ENCODE peak calls at places on chromosome 1, in seven cellular contexts. One of them, this sample, is unnamed.

GRCh38 chr1:202433155-202434043 is 84.9 kb downstream of the PPP1R12B start:
- DNase-seq in GM23248: no peak
- DNase-seq in upper lobe of right lung: no peak
- DNase-seq in fibroblast of lung: no peak
- DNase-seq in HL-60: no peak
- DNase-seq in suprapubic skin: no peak
- DNase-seq in testis: no peak
- DNase-seq in this sample: no peak

GRCh38 chr1:25476186-25477097 is 45.7 kb downstream of the MACO1 start:
- DNase-seq in GM23248: no peak
- DNase-seq in upper lobe of right lung: no peak
- DNase-seq in fibroblast of lung: no peak
- DNase-seq in HL-60: no peak
- DNase-seq in suprapubic skin: no peak
- DNase-seq in testis: no peak
- DNase-seq in this sample: no peak

GRCh38 chr1:47431534-47431933 is 6.3 kb upstream of the FOXD2 start:
- DNase-seq in GM23248: peak; percentile 80
- DNase-seq in upper lobe of right lung: no peak
- DNase-seq in fibroblast of lung: peak; percentile 56
- DNase-seq in HL-60: no peak
- DNase-seq in suprapubic skin: no peak
- DNase-seq in testis: no peak
- DNase-seq in this sample: no peak

GRCh38 chr1:161119379-161120061 is 1.6 kb downstream of the NIT1 start:
- DNase-seq in GM23248: peak; percentile 86
- DNase-seq in upper lobe of right lung: no peak
- DNase-seq in fibroblast of lung: peak; percentile 75
- DNase-seq in HL-60: peak; percentile 53
- DNase-seq in suprapubic skin: no peak
- DNase-seq in testis: no peak
- DNase-seq in this sample: peak; percentile 40

GRCh38 chr1:245060684-245061374 is 94.0 kb upstream of the KIF26B start:
- DNase-seq in GM23248: no peak
- DNase-seq in upper lobe of right lung: no peak
- DNase-seq in fibroblast of lung: peak; percentile 85
- DNase-seq in HL-60: no peak
- DNase-seq in suprapubic skin: no peak
- DNase-seq in testis: no peak
- DNase-seq in this sample: no peak

GRCh38 chr1:93531193-93531592 is 83.3 kb downstream of the FNBP1L start:
- DNase-seq in GM23248: no peak
- DNase-seq in upper lobe of right lung: no peak
- DNase-seq in fibroblast of lung: no peak
- DNase-seq in HL-60: no peak
- DNase-seq in suprapubic skin: no peak
- DNase-seq in testis: no peak
- DNase-seq in this sample: no peak

GRCh38 chr1:153922076-153922837 is 515 bp downstream of the GATAD2B start:
- DNase-seq in GM23248: peak; percentile 58
- DNase-seq in upper lobe of right lung: no peak
- DNase-seq in fibroblast of lung: no peak
- DNase-seq in HL-60: peak; percentile 67
- DNase-seq in suprapubic skin: peak; percentile 82
- DNase-seq in testis: peak; percentile 66
- DNase-seq in this sample: peak; percentile 41

GRCh38 chr1:9321480-9321849 is 28.8 kb downstream of the SPSB1 start:
- DNase-seq in GM23248: peak; percentile 93
- DNase-seq in upper lobe of right lung: no peak
- DNase-seq in fibroblast of lung: peak; percentile 83
- DNase-seq in HL-60: no peak
- DNase-seq in suprapubic skin: no peak
- DNase-seq in testis: peak; percentile 57
- DNase-seq in this sample: no peak

GRCh38 chr1:20357796-20358195 is 67.1 kb downstream of the VWA5B1 start:
- DNase-seq in GM23248: no peak
- DNase-seq in upper lobe of right lung: no peak
- DNase-seq in fibroblast of lung: no peak
- DNase-seq in HL-60: no peak
- DNase-seq in suprapubic skin: no peak
- DNase-seq in testis: no peak
- DNase-seq in this sample: no peak

GRCh38 chr1:89454845-89455521 is 69.6 kb upstream of the LRRC8B start:
- DNase-seq in GM23248: peak; percentile 69
- DNase-seq in upper lobe of right lung: no peak
- DNase-seq in fibroblast of lung: peak; percentile 63
- DNase-seq in HL-60: peak; percentile 61
- DNase-seq in suprapubic skin: no peak
- DNase-seq in testis: peak; percentile 54
- DNase-seq in this sample: peak; percentile 23

GRCh38 chr1:76957961-76958360 is 90.7 kb downstream of the ST6GALNAC5 start:
- DNase-seq in GM23248: no peak
- DNase-seq in upper lobe of right lung: no peak
- DNase-seq in fibroblast of lung: no peak
- DNase-seq in HL-60: no peak
- DNase-seq in suprapubic skin: no peak
- DNase-seq in testis: no peak
- DNase-seq in this sample: no peak

GRCh38 chr1:76958808-76959207 is 91.5 kb downstream of the ST6GALNAC5 start:
- DNase-seq in GM23248: no peak
- DNase-seq in upper lobe of right lung: no peak
- DNase-seq in fibroblast of lung: no peak
- DNase-seq in HL-60: no peak
- DNase-seq in suprapubic skin: no peak
- DNase-seq in testis: no peak
- DNase-seq in this sample: no peak

GRCh38 chr1:76955652-76956051 is 88.4 kb downstream of the ST6GALNAC5 start:
- DNase-seq in GM23248: peak; percentile 78
- DNase-seq in upper lobe of right lung: no peak
- DNase-seq in fibroblast of lung: peak; percentile 15
- DNase-seq in HL-60: no peak
- DNase-seq in suprapubic skin: no peak
- DNase-seq in testis: no peak
- DNase-seq in this sample: no peak

GRCh38 chr1:76961181-76961580 is 93.9 kb downstream of the ST6GALNAC5 start:
- DNase-seq in GM23248: peak; percentile 87
- DNase-seq in upper lobe of right lung: no peak
- DNase-seq in fibroblast of lung: no peak
- DNase-seq in HL-60: no peak
- DNase-seq in suprapubic skin: no peak
- DNase-seq in testis: no peak
- DNase-seq in this sample: no peak

GRCh38 chr1:76959581-76959980 is 92.3 kb downstream of the ST6GALNAC5 start:
- DNase-seq in GM23248: peak; percentile 53
- DNase-seq in upper lobe of right lung: no peak
- DNase-seq in fibroblast of lung: no peak
- DNase-seq in HL-60: no peak
- DNase-seq in suprapubic skin: no peak
- DNase-seq in testis: no peak
- DNase-seq in this sample: no peak
- H3K27me3 ChIP-seq in GM23248: no peaks in the 10 kb centered on the region
- H3K27me3 ChIP-seq in upper lobe of right lung: no peaks in the 10 kb centered on the region
- H3K27me3 ChIP-seq in fibroblast of lung: no peaks in the 10 kb centered on the region
- H3K27me3 ChIP-seq in HL-60: no peaks in the 10 kb centered on the region
- H3K27me3 ChIP-seq in suprapubic skin: no peaks in the 10 kb centered on the region
- H3K27me3 ChIP-seq in testis: no peaks in the 10 kb centered on the region
- H3K27me3 ChIP-seq in this sample: no peaks in the 10 kb centered on the region

GRCh38 chr1:40706626-40707025 is 15.1 kb downstream of the NFYC start:
- DNase-seq in GM23248: no peak
- DNase-seq in upper lobe of right lung: no peak
- DNase-seq in fibroblast of lung: no peak
- DNase-seq in HL-60: no peak
- DNase-seq in suprapubic skin: no peak
- DNase-seq in testis: no peak
- DNase-seq in this sample: no peak
- H3K4me3 ChIP-seq in GM23248: no peak overlapping the region
- H3K4me3 ChIP-seq in upper lobe of right lung: no peak overlapping the region
- H3K4me3 ChIP-seq in fibroblast of lung: no peak overlapping the region
- H3K4me3 ChIP-seq in HL-60: no peak overlapping the region
- H3K4me3 ChIP-seq in suprapubic skin: no peak overlapping the region
- H3K4me3 ChIP-seq in testis: no peak overlapping the region
- H3K4me3 ChIP-seq in this sample: no peak overlapping the region

DNA sequence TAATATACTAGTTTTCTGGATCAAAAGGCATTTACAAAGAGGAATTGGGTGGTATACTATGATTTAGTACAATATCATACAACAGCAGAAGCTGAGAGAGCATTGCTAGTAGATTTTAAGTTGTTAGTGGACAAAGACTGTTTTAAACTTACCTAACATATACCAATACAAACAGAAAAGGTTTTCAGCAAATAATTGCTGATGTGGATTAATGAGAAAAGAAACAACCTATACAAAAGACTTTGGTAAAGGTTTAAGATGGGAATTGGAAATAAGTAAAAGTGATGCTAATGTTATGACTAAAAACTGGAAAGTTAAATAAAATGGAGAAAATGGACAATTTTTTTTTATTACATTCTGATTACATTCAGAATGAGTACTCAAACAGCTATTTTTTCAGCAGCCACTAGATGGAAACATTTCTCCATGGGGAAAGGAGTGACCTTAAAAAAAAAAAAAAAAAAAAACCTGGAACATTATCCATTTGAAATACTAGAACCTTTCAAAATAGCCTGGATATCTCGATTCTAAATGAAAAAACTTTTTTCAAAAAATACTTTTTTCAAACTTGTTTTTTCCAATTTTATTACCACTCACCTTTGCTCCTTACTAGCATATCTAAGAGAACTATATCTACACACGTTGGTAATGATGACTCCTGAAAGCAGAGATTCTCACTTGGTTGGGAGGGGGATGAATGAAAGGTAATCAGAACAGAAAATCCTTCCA is 55.4 kb downstream of the EPRS1 start:
- DNase-seq in GM23248: peak; percentile 70
- DNase-seq in upper lobe of right lung: no peak
- DNase-seq in fibroblast of lung: peak; percentile 61
- DNase-seq in HL-60: no peak
- DNase-seq in suprapubic skin: no peak
- DNase-seq in testis: no peak
- DNase-seq in this sample: no peak
- H3K27ac ChIP-seq in GM23248: no peak overlapping the region
- H3K27ac ChIP-seq in upper lobe of right lung: no peak overlapping the region
- H3K27ac ChIP-seq in fibroblast of lung: no peak overlapping the region
- H3K27ac ChIP-seq in HL-60: no peak overlapping the region
- H3K27ac ChIP-seq in suprapubic skin: no peak overlapping the region
- H3K27ac ChIP-seq in testis: no peak overlapping the region
- H3K27ac ChIP-seq in this sample: no peak overlapping the region

GRCh38 chr1:14183312-14183711 is 415.2 kb upstream of the KAZN start:
- DNase-seq in GM23248: no peak
- DNase-seq in upper lobe of right lung: no peak
- DNase-seq in fibroblast of lung: no peak
- DNase-seq in HL-60: no peak
- DNase-seq in suprapubic skin: no peak
- DNase-seq in testis: no peak
- DNase-seq in this sample: no peak
- H3K27me3 ChIP-seq in GM23248: no peaks in the 10 kb centered on the region
- H3K27me3 ChIP-seq in upper lobe of right lung: no peaks in the 10 kb centered on the region
- H3K27me3 ChIP-seq in fibroblast of lung: no peaks in the 10 kb centered on the region
- H3K27me3 ChIP-seq in HL-60: peaks cover 2% of the 10 kb centered on the region
- H3K27me3 ChIP-seq in suprapubic skin: no peaks in the 10 kb centered on the region
- H3K27me3 ChIP-seq in testis: no peaks in the 10 kb centered on the region
- H3K27me3 ChIP-seq in this sample: no peaks in the 10 kb centered on the region